ENCODE peak calls at places on chromosomes 16 and 17, in ten cellular contexts. K is AG09319, M is heart left ventricle, B is WTC11, O is progenitor cell of endocrine pancreas, P is AG04450, N is astrocyte of the spinal cord, Y is cardiac fibroblast, U is AG10803, J is dorsolateral prefrontal cortex. W is an unnamed sample.

GRCh38 chr17:45700171-45701090 is 83.7 kb upstream of the CRHR1 start:
- DNase-seq in K (no peak), M (no peak), B (no peak), O (no peak), P (no peak), N (no peak), Y (no peak), U (no peak), J (no peak), W (no peak)

GRCh38 chr16:64416232-64417010 is 705.4 kb downstream of the CDH11 start:
- DNase-seq in K (peak), M (no peak), B (no peak), O (no peak), P (no peak), N (peak), Y (peak), U (peak), J (no peak), W (no peak)

GRCh38 chr16:56245197-56245596 is 53.9 kb downstream of the GNAO1 start:
- DNase-seq in K (peak), M (no peak), B (no peak), O (no peak), P (no peak), N (no peak), Y (no peak), U (peak), J (no peak), W (no peak)

GRCh38 chr16:58814348-58814801 is 80.3 kb upstream of the GOT2 start:
- DNase-seq in K (peak), M (peak), B (peak), O (peak), P (peak), N (peak), Y (peak), U (peak), J (peak), W (peak)

GRCh38 chr17:74132354-74132753 is 71.1 kb upstream of the RPL38 start:
- DNase-seq in K (no peak), M (no peak), B (no peak), O (no peak), P (no peak), N (no peak), Y (no peak), U (no peak), J (no peak), W (no peak)

GRCh38 chr17:41329279-41329925 is 13.9 kb upstream of the KRTAP17-1 start:
- DNase-seq in K (peak), M (no peak), B (peak), O (peak), P (no peak), N (peak), Y (peak), U (peak), J (no peak), W (peak)

GRCh38 chr16:24700549-24701392 is 28.7 kb upstream of the TNRC6A start:
- DNase-seq in K (peak), M (peak), B (no peak), O (no peak), P (peak), N (peak), Y (peak), U (peak), J (peak), W (no peak)

GRCh38 chr16:56932588-56933265 is 785 bp downstream of the HERPUD1 start:
- DNase-seq in K (peak), M (peak), B (peak), O (peak), P (no peak), N (peak), Y (peak), U (peak), J (peak), W (peak)

GRCh38 chr17:6066183-6066948 is 3.8 kb upstream of the WSCD1 start:
- DNase-seq in K (no peak), M (no peak), B (no peak), O (no peak), P (no peak), N (peak), Y (no peak), U (no peak), J (no peak), W (no peak)

GRCh38 chr17:68849673-68850260 is 105.4 kb downstream of the ABCA8 start:
- DNase-seq in K (no peak), M (no peak), B (no peak), O (no peak), P (no peak), N (no peak), Y (no peak), U (peak), J (no peak), W (no peak)

GRCh38 chr17:8152112-8152775 is at the start of gene PER1:
- DNase-seq in K (peak), M (peak), B (peak), O (peak), P (peak), N (peak), Y (peak), U (peak), J (peak), W (peak)

GRCh38 chr17:2102931-2103398 is 48.1 kb downstream of the HIC1 start:
- DNase-seq in K (no peak), M (no peak), B (no peak), O (no peak), P (no peak), N (peak), Y (peak), U (peak), J (no peak), W (no peak)

DNA sequence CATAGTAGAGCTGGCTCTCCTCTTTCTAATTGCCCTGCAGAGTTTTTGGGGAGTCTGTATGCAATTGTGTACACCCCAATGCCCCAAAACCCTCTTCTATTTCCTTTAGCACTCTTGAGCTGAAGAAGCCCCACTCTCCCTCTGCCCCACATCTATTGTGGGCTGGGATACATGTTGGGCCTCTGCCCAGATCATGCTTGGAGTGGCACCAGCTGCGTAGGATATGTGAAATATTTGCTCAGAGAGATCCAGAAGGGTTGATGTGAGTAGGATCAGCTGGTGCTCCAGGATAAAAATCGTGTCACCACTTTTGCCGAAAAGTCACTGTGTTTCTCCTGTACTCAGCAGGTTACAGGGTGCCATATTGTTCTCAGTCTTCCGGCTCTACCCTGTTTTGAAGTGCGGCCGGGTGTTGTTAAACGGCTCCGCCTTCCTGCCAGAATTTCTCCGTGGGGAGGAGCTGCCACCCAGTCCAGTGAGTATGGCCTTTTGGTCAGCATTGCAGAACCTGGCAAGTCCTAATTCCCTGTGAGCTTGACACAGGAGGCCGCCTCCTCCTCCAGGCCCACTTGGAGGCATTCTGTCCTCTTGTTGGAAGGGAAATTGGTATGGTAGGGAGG is 664.5 kb downstream of the WWOX start:
- DNase-seq in K (no peak), M (no peak), B (no peak), O (no peak), P (no peak), N (no peak), Y (peak), U (no peak), J (no peak), W (no peak)
- TF ChIP-seq CTCF in K (no peak), M (no peak), B (no peak), O (no peak), P (no peak), N (no peak), Y (no peak), U (no peak), J (no peak), W (no peak)

DNA sequence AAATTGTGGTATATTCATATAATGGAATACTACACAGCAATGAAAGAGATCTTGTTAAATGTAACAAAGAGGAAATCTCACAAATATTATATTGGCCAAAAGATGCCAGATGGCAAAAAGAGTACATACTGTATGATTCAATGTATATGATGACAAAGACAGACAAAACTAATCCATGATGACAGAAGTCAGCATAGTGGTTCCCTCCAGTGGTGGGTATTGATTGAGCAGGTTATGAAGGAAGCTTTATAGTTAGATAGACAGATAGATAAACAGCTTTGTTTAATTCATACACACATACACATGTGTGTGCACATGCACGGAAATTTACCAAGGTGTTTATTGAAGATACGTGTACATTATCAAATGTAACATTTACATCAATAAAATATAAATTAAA is 74.4 kb upstream of the SMIM36 start:
- DNase-seq in K (no peak), M (no peak), B (no peak), O (no peak), P (no peak), N (no peak), Y (no peak), U (no peak), J (no peak), W (no peak)
- TF ChIP-seq CTCF in K (no peak), M (no peak), B (no peak), O (no peak), P (no peak), N (no peak), Y (no peak), U (no peak), J (no peak), W (no peak)

DNA sequence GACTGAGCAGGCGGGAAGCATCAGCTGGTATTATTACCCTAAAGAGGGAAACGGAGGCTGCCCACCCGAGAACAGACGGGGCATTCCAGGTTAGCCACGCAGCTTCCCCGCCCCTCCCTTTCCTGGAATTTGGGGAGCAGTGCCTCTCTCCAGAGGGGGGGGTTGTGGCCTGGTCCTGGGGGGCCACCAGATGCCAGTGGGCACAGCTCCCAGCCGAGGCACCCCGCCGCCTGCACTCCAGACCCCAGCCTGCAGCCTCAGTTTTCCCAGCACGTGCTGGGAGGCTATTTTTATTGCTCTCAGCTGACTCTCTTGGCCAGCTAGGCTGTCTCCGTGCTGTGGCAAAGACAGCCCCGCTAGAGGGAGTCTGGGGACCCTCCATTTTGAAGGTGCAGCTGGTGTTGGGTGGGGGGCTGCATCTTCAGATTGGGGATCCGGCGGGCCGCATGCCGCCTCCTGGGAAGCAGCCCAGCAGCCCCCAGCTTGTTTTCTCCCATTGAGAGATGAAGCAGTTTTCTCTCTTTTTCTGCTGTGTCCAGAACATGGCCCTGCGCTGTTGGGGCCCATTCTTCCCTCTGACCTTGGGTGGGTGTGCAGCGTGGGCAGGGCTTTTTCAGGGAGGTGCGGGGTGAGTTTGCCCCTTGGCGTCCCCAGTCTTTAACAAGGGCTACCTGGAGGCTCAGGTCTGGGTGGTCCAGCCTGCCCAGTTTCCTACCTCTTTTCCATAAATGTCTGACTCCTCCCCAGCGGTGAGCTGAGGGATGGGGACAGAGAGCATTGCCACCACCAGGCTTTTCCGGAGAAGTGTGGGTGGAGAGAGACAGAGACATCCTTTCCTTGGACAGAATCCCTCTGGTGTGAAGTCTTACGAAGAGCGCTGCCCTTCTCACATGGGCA is 62.5 kb upstream of the GSE1 start:
- DNase-seq in K (no peak), M (no peak), B (no peak), O (no peak), P (no peak), N (no peak), Y (no peak), U (no peak), J (no peak), W (no peak)
- TF ChIP-seq CTCF in K (no peak), M (no peak), B (no peak), O (peak), P (no peak), N (peak), Y (peak), U (peak), J (no peak), W (no peak)

GRCh38 chr16:50457979-50458461 is 89.2 kb upstream of the BRD7 start:
- DNase-seq in K (no peak), M (no peak), B (no peak), O (no peak), P (no peak), N (no peak), Y (no peak), U (no peak), J (no peak), W (no peak)

GRCh38 chr16:50451951-50452508 is 83.2 kb upstream of the BRD7 start:
- DNase-seq in K (no peak), M (no peak), B (no peak), O (no peak), P (no peak), N (no peak), Y (no peak), U (no peak), J (no peak), W (no peak)

GRCh38 chr16:50457423-50457822 is 88.6 kb upstream of the BRD7 start:
- DNase-seq in K (no peak), M (no peak), B (no peak), O (no peak), P (no peak), N (no peak), Y (no peak), U (no peak), J (no peak), W (no peak)

GRCh38 chr16:50453446-50453845 is 84.7 kb upstream of the BRD7 start:
- DNase-seq in K (no peak), M (no peak), B (no peak), O (no peak), P (no peak), N (no peak), Y (no peak), U (no peak), J (no peak), W (no peak)

GRCh38 chr16:50455288-50455845 is 86.6 kb upstream of the BRD7 start:
- DNase-seq in K (no peak), M (no peak), B (no peak), O (no peak), P (no peak), N (no peak), Y (no peak), U (no peak), J (no peak), W (no peak)
- TF ChIP-seq CTCF in K (no peak), M (no peak), B (no peak), O (no peak), P (no peak), N (no peak), Y (no peak), U (no peak), J (no peak), W (no peak)

DNA sequence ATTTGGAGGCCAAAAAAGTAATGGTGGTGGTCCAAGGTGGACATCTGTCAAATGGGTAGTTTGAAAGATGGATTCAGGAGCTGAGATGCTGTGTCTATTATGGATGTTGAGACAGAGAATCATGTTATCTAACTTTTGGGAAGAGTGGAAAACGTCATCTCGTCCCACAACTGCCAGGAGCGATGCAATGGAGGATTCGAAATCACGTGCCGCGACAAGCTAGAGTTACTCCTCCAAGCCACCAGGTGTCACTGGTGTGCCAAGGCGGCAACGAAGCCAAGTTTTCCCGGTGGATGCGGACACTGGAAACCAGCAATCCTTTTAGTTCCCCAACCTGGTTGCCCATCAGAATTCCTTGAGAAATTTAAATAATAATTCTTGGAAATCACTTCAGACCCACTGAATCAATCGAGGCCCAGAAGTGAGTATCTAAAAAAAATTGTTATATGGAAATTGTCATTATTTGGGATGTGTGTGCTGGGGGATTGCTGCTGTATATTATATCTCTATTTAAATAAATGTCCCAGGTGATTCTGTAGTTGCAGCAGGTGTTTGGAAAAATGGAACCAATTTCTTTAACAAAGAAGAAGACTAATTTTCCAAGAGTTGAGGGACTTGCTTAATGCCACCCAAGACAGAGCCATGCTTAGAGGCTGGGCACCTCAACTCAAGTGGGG is 206.1 kb downstream of the HAPSTR1 start:
- DNase-seq in K (no peak), M (peak), B (peak), O (no peak), P (no peak), N (no peak), Y (no peak), U (no peak), J (peak), W (peak)
- TF ChIP-seq CTCF in K (peak), M (peak), B (peak), O (peak), P (no peak), N (peak), Y (peak), U (peak), J (peak), W (peak)

DNA sequence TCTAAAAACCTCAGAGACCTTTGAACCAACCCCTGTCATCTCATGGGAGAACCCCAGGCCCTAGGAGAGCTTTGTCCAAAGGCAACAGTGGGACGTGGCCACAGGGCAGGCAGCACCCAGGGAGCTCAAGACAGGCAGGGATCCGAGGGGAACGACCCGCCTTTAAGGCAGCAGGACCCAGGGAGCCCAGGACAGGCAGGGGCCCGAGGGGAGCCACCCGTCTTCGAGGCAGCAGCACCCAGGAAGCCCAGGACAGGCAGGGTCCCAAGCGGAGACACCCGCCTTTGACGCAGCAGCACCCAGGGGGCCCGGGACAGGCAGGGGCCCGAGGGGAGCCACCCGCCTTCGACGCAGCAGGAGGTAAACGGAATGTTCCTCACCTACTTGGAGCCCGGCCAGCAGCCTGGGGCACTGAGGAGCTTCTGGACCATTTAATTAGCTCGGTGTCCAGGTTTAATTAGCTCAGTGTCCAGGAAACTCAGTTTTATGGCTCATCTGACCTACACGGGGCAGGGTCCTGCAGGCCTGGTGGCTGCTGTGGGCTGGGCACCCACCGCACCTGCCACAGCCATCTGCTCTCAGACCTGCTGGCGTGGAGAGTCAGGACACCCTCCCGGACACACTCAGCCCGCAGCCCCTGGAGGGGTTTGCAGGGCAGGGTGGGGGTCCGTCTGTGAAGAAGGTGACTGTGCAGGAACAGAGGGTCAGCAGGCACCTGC is 24.4 kb downstream of the PIEZO1 start:
- DNase-seq in K (no peak), M (no peak), B (no peak), O (no peak), P (no peak), N (no peak), Y (no peak), U (no peak), J (no peak), W (no peak)
- TF ChIP-seq CTCF in K (no peak), M (no peak), B (no peak), O (no peak), P (no peak), N (no peak), Y (no peak), U (no peak), J (no peak), W (no peak)

GRCh38 chr16:1398826-1399581 is 15.5 kb downstream of the UNKL start:
- DNase-seq in K (no peak), M (no peak), B (no peak), O (no peak), P (no peak), N (no peak), Y (no peak), U (no peak), J (no peak), W (no peak)
- TF ChIP-seq CTCF in K (no peak), M (no peak), B (no peak), O (no peak), P (no peak), N (no peak), Y (no peak), U (no peak), J (no peak), W (no peak)

DNA sequence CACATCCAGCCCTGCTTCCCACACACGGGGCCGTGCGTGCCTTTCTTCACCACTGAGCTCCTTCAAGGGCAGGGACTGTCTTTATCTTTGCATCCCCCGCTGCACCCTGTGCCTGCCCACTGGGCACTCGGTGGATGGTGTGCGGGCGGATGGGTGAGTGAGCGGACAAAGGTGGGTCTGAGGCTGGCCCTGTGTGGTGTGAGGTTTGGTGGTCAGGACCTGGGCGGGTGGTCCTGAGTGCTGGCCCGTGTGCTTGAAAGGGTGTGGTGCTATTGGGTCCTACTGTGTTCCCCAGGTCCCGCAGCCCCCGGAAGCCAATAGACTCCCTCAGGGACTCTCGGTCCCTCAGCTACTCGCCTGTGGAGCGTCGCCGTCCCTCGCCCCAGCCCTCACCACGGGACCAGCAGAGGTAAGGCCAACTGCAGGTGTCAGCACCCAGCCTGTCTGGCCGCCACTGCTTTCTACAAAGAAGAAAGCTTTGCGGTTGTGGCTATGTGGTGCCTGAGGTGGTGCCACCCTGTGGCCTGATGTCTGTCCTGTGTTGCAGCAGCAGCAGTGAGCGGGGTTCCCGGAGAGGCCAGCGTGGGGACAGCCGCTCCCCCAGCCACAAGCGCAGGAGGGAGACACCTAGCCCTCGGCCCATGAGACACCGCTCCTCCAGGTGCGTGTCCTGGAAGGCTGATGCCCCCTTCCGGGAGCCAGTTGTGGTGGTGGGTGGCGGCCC is 6.9 kb downstream of the ELOB start:
- DNase-seq in K (no peak), M (no peak), B (no peak), O (no peak), P (no peak), N (no peak), Y (no peak), U (no peak), J (no peak), W (no peak)
- TF ChIP-seq CTCF in K (no peak), M (no peak), B (no peak), O (no peak), P (no peak), N (peak), Y (no peak), U (no peak), J (no peak), W (no peak)